ENCODE peak calls at places on chromosome 16, in four cellular contexts. One of them, this sample, is unnamed.

GRCh38 chr16:73032548-73033270 is 15.2 kb downstream of the ZFHX3 start:
- DNase-seq in hepatocyte: no peak
- DNase-seq in HCT116: no peak
- DNase-seq in PC-9: no peak
- DNase-seq in this sample: no peak

GRCh38 chr16:57807968-57808528 is 5.8 kb upstream of the KIFC3 start:
- DNase-seq in HCT116: peak; percentile 59
- DNase-seq in hepatocyte: peak; percentile 96
- DNase-seq in PC-9: peak; percentile 78
- DNase-seq in this sample: peak; percentile 42

GRCh38 chr16:86466695-86467406 is 43.5 kb upstream of the FOXF1 start:
- DNase-seq in HCT116: no peak
- DNase-seq in hepatocyte: no peak
- DNase-seq in PC-9: no peak
- DNase-seq in this sample: no peak

GRCh38 chr16:72827907-72828306 is 220.0 kb downstream of the ZFHX3 start:
- DNase-seq in PC-9: no peak
- DNase-seq in HCT116: no peak
- DNase-seq in hepatocyte: peak; percentile 21
- DNase-seq in this sample: no peak

GRCh38 chr16:85176541-85177447 is 64.5 kb upstream of the CIBAR2 start:
- DNase-seq in hepatocyte: no peak
- DNase-seq in PC-9: no peak
- DNase-seq in HCT116: no peak
- DNase-seq in this sample: no peak

GRCh38 chr16:85288869-85289660 is 176.8 kb upstream of the CIBAR2 start:
- DNase-seq in HCT116: no peak
- DNase-seq in PC-9: no peak
- DNase-seq in hepatocyte: no peak
- DNase-seq in this sample: no peak

GRCh38 chr16:64440005-64440404 is 681.9 kb downstream of the CDH11 start:
- DNase-seq in PC-9: no peak
- DNase-seq in hepatocyte: no peak
- DNase-seq in HCT116: no peak
- DNase-seq in this sample: no peak

GRCh38 chr16:78967948-78968347 is 632.6 kb downstream of the MAF start:
- DNase-seq in HCT116: no peak
- DNase-seq in hepatocyte: no peak
- DNase-seq in PC-9: no peak
- DNase-seq in this sample: no peak

GRCh38 chr16:87186440-87186839 is 130.8 kb downstream of the C16orf95 start:
- DNase-seq in PC-9: no peak
- DNase-seq in hepatocyte: no peak
- DNase-seq in HCT116: no peak
- DNase-seq in this sample: no peak

GRCh38 chr16:26765087-26765486 is 301.6 kb upstream of the C16orf82 start:
- DNase-seq in PC-9: no peak
- DNase-seq in hepatocyte: peak; percentile 13
- DNase-seq in HCT116: no peak
- DNase-seq in this sample: peak; percentile 10

GRCh38 chr16:58028541-58029070 is 3.1 kb downstream of the MMP15 start:
- DNase-seq in hepatocyte: no peak
- DNase-seq in HCT116: no peak
- DNase-seq in PC-9: no peak
- DNase-seq in this sample: no peak

GRCh38 chr16:72427786-72428480 is 256.0 kb upstream of the PMFBP1 start:
- DNase-seq in PC-9: no peak
- DNase-seq in hepatocyte: no peak
- DNase-seq in HCT116: no peak
- DNase-seq in this sample: no peak

GRCh38 chr16:16150117-16150877 is 73.0 kb downstream of the ABCC6 start:
- DNase-seq in PC-9: no peak
- DNase-seq in hepatocyte: peak; percentile 35
- DNase-seq in HCT116: no peak
- DNase-seq in this sample: no peak

GRCh38 chr16:60166111-60166510 is 1432.0 kb upstream of the GOT2 start:
- DNase-seq in hepatocyte: no peak
- DNase-seq in HCT116: no peak
- DNase-seq in PC-9: no peak
- DNase-seq in this sample: no peak

GRCh38 chr16:73171901-73172619 is 124.1 kb upstream of the ZFHX3 start:
- DNase-seq in hepatocyte: no peak
- DNase-seq in PC-9: no peak
- DNase-seq in HCT116: no peak
- DNase-seq in this sample: no peak

GRCh38 chr16:50273888-50274770 is 7.8 kb downstream of the ADCY7 start:
- DNase-seq in PC-9: no peak
- DNase-seq in hepatocyte: no peak
- DNase-seq in HCT116: no peak
- DNase-seq in this sample: peak; percentile 85

GRCh38 chr16:48003226-48003907 is 152.4 kb downstream of the ABCC12 start:
- DNase-seq in HCT116: no peak
- DNase-seq in hepatocyte: no peak
- DNase-seq in PC-9: no peak
- DNase-seq in this sample: no peak

GRCh38 chr16:85316944-85317343 is 204.7 kb upstream of the CIBAR2 start:
- DNase-seq in HCT116: no peak
- DNase-seq in PC-9: no peak
- DNase-seq in hepatocyte: no peak
- DNase-seq in this sample: no peak

DNA sequence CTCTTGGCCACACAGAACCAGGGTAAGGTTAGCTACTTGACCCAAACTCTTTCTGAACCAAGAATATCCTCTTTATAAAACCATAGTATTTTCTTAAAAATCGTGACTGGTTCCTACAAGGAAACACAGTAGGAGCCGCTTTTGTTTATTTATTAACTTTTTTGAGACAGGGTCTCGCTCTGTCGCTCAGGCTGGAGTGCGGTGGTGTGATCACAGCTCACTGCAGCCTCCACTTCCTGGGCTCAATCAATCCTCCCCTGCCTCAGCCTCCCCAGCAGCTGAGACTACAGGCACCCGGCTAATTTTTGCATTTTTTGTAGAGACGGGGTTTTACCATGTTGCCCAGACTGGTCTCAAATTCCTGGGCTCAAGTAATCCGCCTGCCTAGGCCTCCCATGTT is 14.7 kb upstream of the LITAF start:
- DNase-seq in HCT116: no peak
- DNase-seq in hepatocyte: no peak
- DNase-seq in PC-9: no peak
- DNase-seq in this sample: no peak
- H3K4me1 ChIP-seq in HCT116: peaks cover 24% of the 10 kb centered on the region
- H3K4me1 ChIP-seq in hepatocyte: peaks cover 28% of the 10 kb centered on the region
- H3K4me1 ChIP-seq in PC-9: peaks cover 18% of the 10 kb centered on the region
- H3K4me1 ChIP-seq in this sample: peaks cover 33% of the 10 kb centered on the region

DNA sequence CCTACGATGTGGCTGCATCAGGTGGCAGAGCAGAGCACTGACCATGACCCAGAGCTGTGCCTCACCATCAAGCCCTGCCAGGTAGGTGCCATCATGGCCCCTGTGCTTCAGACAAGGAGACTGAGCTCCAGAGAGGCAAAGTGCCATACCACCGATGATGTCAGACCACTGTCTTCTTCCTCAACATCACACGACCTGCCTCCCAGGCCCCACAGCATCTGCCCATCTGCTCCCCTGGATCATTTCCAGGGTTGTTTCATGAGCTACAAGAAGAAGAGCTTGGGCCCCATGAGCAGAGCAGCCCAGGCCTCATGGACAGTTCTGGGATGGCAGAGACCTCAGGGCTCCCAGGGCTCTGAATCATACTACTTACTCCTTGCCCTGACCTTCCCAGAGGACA is 9.9 kb downstream of the XYLT1 start:
- DNase-seq in hepatocyte: no peak
- DNase-seq in PC-9: no peak
- DNase-seq in HCT116: no peak
- DNase-seq in this sample: peak; percentile 36
- H3K27ac ChIP-seq in hepatocyte: no peak overlapping the region
- H3K27ac ChIP-seq in PC-9: no peak overlapping the region
- H3K27ac ChIP-seq in HCT116: no peak overlapping the region
- H3K27ac ChIP-seq in this sample: peak overlapping the region; percentile 94

DNA sequence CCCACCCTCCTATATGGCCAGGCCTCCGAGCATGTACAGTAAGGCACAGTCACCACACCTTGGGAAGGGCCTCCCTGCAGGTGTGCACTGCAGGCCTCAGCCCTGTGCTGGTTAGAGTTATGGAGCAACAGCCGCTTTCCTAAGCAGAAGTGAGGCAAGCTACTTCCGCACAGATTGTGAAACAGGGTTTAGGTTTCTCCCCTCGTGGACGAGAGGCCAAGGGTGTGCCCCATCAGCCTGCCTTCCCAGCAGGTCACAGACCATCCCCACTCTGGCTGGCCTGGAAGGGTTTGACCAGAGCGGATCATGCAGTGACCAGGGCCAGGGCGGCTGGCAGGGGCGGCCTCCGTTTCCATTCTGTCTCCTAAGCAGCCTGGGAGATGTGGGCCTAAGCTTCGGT is 4.7 kb downstream of the MSRB1 start:
- DNase-seq in HCT116: no peak
- DNase-seq in PC-9: no peak
- DNase-seq in hepatocyte: no peak
- DNase-seq in this sample: no peak
- H3K9me2 ChIP-seq in HCT116: no peaks in the 10 kb centered on the region
- H3K9me2 ChIP-seq in PC-9: no peaks in the 10 kb centered on the region
- H3K9me2 ChIP-seq in hepatocyte: no peaks in the 10 kb centered on the region
- H3K9me2 ChIP-seq in this sample: no peaks in the 10 kb centered on the region

DNA sequence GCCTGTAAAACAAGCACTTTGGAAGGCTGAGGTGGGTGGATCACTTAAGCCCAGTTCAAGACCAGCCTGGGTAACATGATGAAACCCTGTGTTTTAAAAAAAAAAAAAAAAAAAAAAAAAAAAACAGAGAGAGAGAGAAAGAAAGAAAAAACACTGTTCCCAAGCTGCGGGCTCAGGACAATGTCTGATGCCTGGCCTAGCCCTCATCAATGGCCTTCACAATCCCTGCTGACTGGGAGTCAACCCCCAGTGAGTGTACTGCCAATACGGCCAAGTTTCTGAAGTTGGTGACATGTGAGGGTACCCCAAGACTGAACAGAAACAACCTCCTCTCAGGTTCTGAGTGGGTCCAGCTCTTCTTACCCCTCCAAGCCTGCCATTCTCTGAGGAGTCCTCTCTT is 116.5 kb downstream of the ZNF778 start:
- DNase-seq in HCT116: no peak
- DNase-seq in PC-9: no peak
- DNase-seq in hepatocyte: no peak
- DNase-seq in this sample: no peak
- H3K4me1 ChIP-seq in HCT116: peaks cover 78% of the 10 kb centered on the region
- H3K4me1 ChIP-seq in PC-9: peaks cover 55% of the 10 kb centered on the region
- H3K4me1 ChIP-seq in hepatocyte: peaks cover 23% of the 10 kb centered on the region
- H3K4me1 ChIP-seq in this sample: peaks cover 63% of the 10 kb centered on the region

DNA sequence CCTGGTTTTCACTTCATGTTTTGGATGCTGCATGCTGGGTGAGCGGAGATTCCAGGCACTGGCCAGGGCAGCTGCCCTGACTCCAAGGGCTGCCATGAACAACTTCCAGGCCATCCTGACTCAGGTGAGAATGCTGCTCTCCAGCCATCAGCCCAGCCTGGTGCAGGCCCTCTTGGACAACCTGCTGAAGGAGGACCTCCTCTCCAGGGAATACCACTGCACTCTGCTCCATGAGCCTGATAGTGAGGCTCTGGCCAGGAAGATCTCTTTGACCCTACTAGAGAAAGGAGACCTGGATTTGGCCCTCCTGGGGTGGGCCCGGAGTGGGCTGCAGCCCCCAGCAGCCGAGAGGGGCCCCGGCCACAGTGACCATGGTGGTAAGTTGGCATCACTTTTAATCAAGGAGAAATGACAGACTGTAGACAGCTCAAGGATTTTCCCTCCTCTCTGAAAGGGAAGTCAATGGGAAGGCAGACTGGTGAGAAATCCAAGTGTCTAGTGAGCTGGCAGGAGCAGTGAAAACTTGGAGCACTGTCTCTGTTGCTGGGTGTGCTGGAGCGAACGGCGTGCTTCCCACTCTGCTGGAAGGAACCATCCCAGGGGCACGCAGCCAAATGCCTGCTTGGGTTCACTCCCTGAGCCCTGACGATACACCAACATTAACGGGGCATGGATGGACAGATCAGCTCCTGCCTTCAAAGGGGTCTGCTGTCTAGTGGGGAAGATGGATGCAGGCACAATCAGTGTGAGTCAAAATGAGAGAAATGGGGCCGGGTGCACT is 10.6 kb upstream of the CIITA start:
- DNase-seq in HCT116: no peak
- DNase-seq in PC-9: no peak
- DNase-seq in hepatocyte: no peak
- DNase-seq in this sample: no peak
- H3K27ac ChIP-seq in HCT116: no peak overlapping the region
- H3K27ac ChIP-seq in PC-9: no peak overlapping the region
- H3K27ac ChIP-seq in hepatocyte: no peak overlapping the region
- H3K27ac ChIP-seq in this sample: no peak overlapping the region

GRCh38 chr16:212999-213398 is 16.2 kb downstream of the LUC7L start:
- DNase-seq in HCT116: no peak
- DNase-seq in PC-9: no peak
- DNase-seq in hepatocyte: no peak
- DNase-seq in this sample: no peak
- H3K9me2 ChIP-seq in HCT116: no peaks in the 10 kb centered on the region
- H3K9me2 ChIP-seq in PC-9: no peaks in the 10 kb centered on the region
- H3K9me2 ChIP-seq in hepatocyte: no peaks in the 10 kb centered on the region
- H3K9me2 ChIP-seq in this sample: no peaks in the 10 kb centered on the region

DNA sequence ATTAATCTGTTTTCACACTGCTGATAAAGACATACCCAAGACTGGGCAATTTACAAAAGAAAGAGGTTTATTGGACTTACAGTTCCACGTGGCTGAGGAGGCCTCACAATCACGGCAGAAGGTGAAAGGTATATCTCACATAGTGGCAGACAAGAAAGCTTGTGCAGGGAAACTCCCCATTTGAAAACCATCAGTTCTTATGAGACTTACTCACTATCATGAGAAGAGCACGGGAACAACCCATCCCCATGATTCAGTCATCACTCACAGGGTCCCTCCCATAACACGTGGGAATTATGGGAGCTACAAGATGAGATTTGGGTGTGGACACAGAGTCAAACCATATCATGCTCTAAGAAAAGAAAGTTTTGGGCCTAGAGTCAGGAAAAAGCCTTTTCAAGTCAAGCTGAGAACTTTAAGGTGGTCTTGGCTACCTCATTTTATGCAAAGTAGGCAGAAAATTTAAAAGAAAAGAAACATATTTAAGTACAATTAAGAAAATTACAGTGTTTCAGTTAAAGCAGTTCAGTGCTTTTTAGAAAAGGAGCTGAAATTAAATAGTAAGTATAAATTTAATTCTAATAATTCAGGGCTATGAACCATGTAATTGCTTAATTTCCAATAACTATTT is 24.9 kb upstream of the CRYM start:
- DNase-seq in hepatocyte: peak; percentile 60
- DNase-seq in PC-9: no peak
- DNase-seq in HCT116: peak; percentile 28
- DNase-seq in this sample: peak; percentile 24
- H3K4me1 ChIP-seq in hepatocyte: no peaks in the 10 kb centered on the region
- H3K4me1 ChIP-seq in PC-9: peaks cover 22% of the 10 kb centered on the region
- H3K4me1 ChIP-seq in HCT116: peaks cover 28% of the 10 kb centered on the region
- H3K4me1 ChIP-seq in this sample: peaks cover 25% of the 10 kb centered on the region